ENCODE peak calls at places on chromosomes 4 and X, in five cellular contexts. M, J, O, S and N are unnamed samples.

GRCh38 chr4:51835854-51836253 is 7.1 kb upstream of the DCUN1D4 start:
- DNase-seq in J (no peak), M (no peak), S (no peak), O (no peak), N (no peak)

GRCh38 chr4:88660446-88661294 is 37.0 kb downstream of the NAP1L5 start:
- DNase-seq in S (no peak), O (no peak), M (peak; percentile 32), J (no peak), N (no peak)

GRCh38 chr4:31998807-31999206 is 1278.6 kb downstream of the PCDH7 start:
- DNase-seq in J (no peak), O (no peak), M (no peak), S (no peak), N (no peak)

GRCh38 chrX:20711366-20711765 is 444.7 kb upstream of the RPS6KA3 start:
- DNase-seq in O (no peak), M (no peak), S (no peak), J (no peak), N (no peak)

GRCh38 chr4:150329338-150329737 is 251.1 kb downstream of the DCLK2 start:
- DNase-seq in M (no peak), S (no peak), J (no peak), O (no peak), N (no peak)

GRCh38 chrX:386768-387575 is at the start of gene PPP2R3B:
- DNase-seq in O (peak; percentile 98), M (peak; percentile 96), J (peak; percentile 99), S (peak; percentile 98), N (no peak)

GRCh38 chr4:22514001-22514400 is 1.9 kb downstream of the ADGRA3 start:
- DNase-seq in S (no peak), J (no peak), M (peak; percentile 52), O (no peak), N (no peak)

GRCh38 chr4:24662065-24662464 is 77.7 kb upstream of the DHX15 start:
- DNase-seq in O (no peak), J (no peak), S (no peak), M (no peak), N (no peak)

GRCh38 chr4:165248102-165248501 is 40.7 kb downstream of the KLHL2 start:
- DNase-seq in J (no peak), S (no peak), O (no peak), M (no peak), N (no peak)

GRCh38 chr4:173167793-173168395 is 717 bp upstream of the GALNT7 start:
- DNase-seq in M (no peak), S (peak; percentile 28), J (peak; percentile 64), O (peak; percentile 16), N (peak; percentile 28)

GRCh38 chrX:113260474-113260873 is 419.8 kb upstream of the AMOT start:
- DNase-seq in J (no peak), M (no peak), S (no peak), O (no peak), N (no peak)

GRCh38 chr4:772118-772517 is 53.8 kb downstream of the CPLX1 start:
- DNase-seq in O (no peak), S (no peak), M (no peak), J (no peak), N (no peak)

GRCh38 chr4:42568610-42569207 is 88.2 kb downstream of the ATP8A1 start:
- DNase-seq in M (peak; percentile 34), S (peak; percentile 69), J (peak; percentile 71), O (peak; percentile 71), N (peak; percentile 58)

GRCh38 chrX:9337056-9337455 is 127.8 kb upstream of the TBL1X start:
- DNase-seq in S (no peak), J (no peak), M (no peak), O (no peak), N (no peak)

GRCh38 chrX:155962906-155963305 is 34.6 kb upstream of the IL9R start:
- DNase-seq in J (no peak), M (no peak), O (no peak), S (no peak), N (no peak)

GRCh38 chr4:85128246-85129204 is 162.0 kb upstream of the WDFY3 start:
- DNase-seq in J (no peak), M (no peak), S (no peak), O (no peak), N (no peak)

GRCh38 chrX:23803931-23804381 is 21.0 kb downstream of the SAT1 start:
- DNase-seq in M (peak; percentile 84), S (no peak), O (no peak), J (peak; percentile 57), N (no peak)

GRCh38 chrX:11629593-11630211 is 36.0 kb downstream of the ARHGAP6 start:
- DNase-seq in M (peak; percentile 43), J (no peak), O (no peak), S (no peak), N (no peak)

GRCh38 chrX:73400136-73400748 is 46.6 kb upstream of the CDX4 start:
- DNase-seq in M (no peak), O (no peak), S (no peak), J (no peak), N (no peak)

GRCh38 chr4:145301386-145302080 is 121.1 kb upstream of the OTUD4 start:
- DNase-seq in J (no peak), O (no peak), M (peak; percentile 60), S (no peak), N (no peak)

GRCh38 chr4:179110356-179110755 is 1668.1 kb upstream of the AGA start:
- DNase-seq in O (no peak), S (no peak), M (peak; percentile 3), J (no peak), N (no peak)

GRCh38 chr4:119559044-119559647 is 69.5 kb downstream of the PDE5A start:
- DNase-seq in O (no peak), M (peak; percentile 19), S (no peak), J (no peak), N (no peak)

GRCh38 chrX:19744231-19744630 is 143.2 kb downstream of the SH3KBP1 start:
- DNase-seq in S (no peak), M (no peak), J (no peak), O (no peak), N (no peak)

GRCh38 chr4:52052475-52052780 is 1.3 kb downstream of the SPATA18 start:
- DNase-seq in O (no peak), S (no peak), J (peak; percentile 36), M (peak; percentile 65), N (no peak)

GRCh38 chr4:41209187-41209586 is 5.2 kb downstream of the APBB2 start:
- DNase-seq in M (no peak), O (no peak), J (peak; percentile 36), S (no peak), N (no peak)

GRCh38 chr4:66034671-66035070 is 364.4 kb upstream of the EPHA5 start:
- DNase-seq in O (no peak), S (no peak), J (no peak), M (no peak), N (no peak)
- H3K27ac ChIP-seq in O (no peak overlapping the region), S (no peak overlapping the region), J (no peak overlapping the region), M (no peak overlapping the region), N (no peak overlapping the region)

GRCh38 chr4:189204616-189205015 is 736.1 kb upstream of the FRG1 start:
- DNase-seq in J (no peak), S (no peak), M (no peak), O (no peak), N (no peak)
- H3K27ac ChIP-seq in J (no peak overlapping the region), S (no peak overlapping the region), M (no peak overlapping the region), O (no peak overlapping the region), N (no peak overlapping the region)

GRCh38 chr4:108351806-108352205 is 183.1 kb upstream of the LEF1 start:
- DNase-seq in O (no peak), S (no peak), M (no peak), J (no peak), N (no peak)

GRCh38 chr4:108352664-108353308 is 184.1 kb upstream of the LEF1 start:
- DNase-seq in M (no peak), J (no peak), S (no peak), O (no peak), N (no peak)

GRCh38 chr4:108355523-108356208 is 186.9 kb upstream of the LEF1 start:
- DNase-seq in S (peak; percentile 30), M (no peak), J (no peak), O (no peak), N (no peak)

GRCh38 chr4:108345862-108346530 is 177.3 kb upstream of the LEF1 start:
- DNase-seq in J (no peak), S (no peak), M (peak; percentile 59), O (no peak), N (no peak)

GRCh38 chr4:108350332-108350731 is 181.6 kb upstream of the LEF1 start:
- DNase-seq in J (no peak), O (no peak), M (no peak), S (no peak), N (no peak)
- H3K27ac ChIP-seq in J (no peak overlapping the region), O (no peak overlapping the region), M (no peak overlapping the region), S (no peak overlapping the region), N (no peak overlapping the region)

GRCh38 chr4:17761062-17761461 is 20.4 kb downstream of the FAM184B start:
- DNase-seq in J (no peak), O (no peak), S (no peak), M (no peak), N (no peak)
- H3K27ac ChIP-seq in J (no peak overlapping the region), O (no peak overlapping the region), S (no peak overlapping the region), M (no peak overlapping the region), N (no peak overlapping the region)

GRCh38 chrX:2370436-2370835 is 130.3 kb downstream of the DHRSX start:
- DNase-seq in M (no peak), S (no peak), J (no peak), O (no peak), N (no peak)
- H3K27ac ChIP-seq in M (no peak overlapping the region), S (no peak overlapping the region), J (no peak overlapping the region), O (no peak overlapping the region), N (no peak overlapping the region)

DNA sequence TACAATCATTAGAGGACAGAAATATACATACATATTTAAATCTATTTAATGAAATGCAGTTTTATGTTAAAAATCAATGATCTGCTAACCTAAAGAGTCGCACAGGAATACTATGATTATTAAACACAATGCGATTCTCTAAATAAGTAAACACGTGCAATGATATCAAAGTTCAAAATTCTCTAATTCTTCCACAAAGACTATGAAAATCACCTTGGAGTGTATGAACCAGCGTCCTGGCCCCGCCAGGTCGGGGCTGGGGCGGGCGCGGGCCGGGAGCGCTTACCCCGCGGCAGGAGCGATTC is 608 bp upstream of the FAM200B start:
- DNase-seq in O (no peak), M (no peak), J (no peak), S (no peak), N (no peak)
- H3K27ac ChIP-seq in O (peak overlapping the region; percentile 94), M (peak overlapping the region; percentile 97), J (peak overlapping the region; percentile 95), S (peak overlapping the region; percentile 85), N (no peak overlapping the region)

GRCh38 chr4:113355550-113356371 is 306.3 kb downstream of the ANK2 start:
- DNase-seq in M (peak; percentile 95), O (peak; percentile 6), S (peak; percentile 60), J (peak; percentile 21), N (no peak)
- H3K27ac ChIP-seq in M (peak overlapping the region; percentile 81), O (peak overlapping the region; percentile 47), S (no peak overlapping the region), J (no peak overlapping the region), N (no peak overlapping the region)